ENCODE peak calls at places on chromosome 12, in eight cellular contexts. N is A549, R is transverse colon, Y is ovary, L is lower leg skin, H is adrenal gland, J is IMR-90, G is erythroblast. F is an unnamed sample.

GRCh38 chr12:12909228-12909994 is 18.0 kb downstream of the GPRC5A start:
- DNase-seq in L (no peak), J (no peak), R (no peak), N (no peak), H (no peak), G (no peak), Y (no peak), F (no peak)

GRCh38 chr12:109203480-109203879 is 87.1 kb downstream of the ACACB start:
- DNase-seq in G (no peak), J (no peak), H (no peak), N (no peak), L (no peak), Y (no peak), R (no peak), F (no peak)

GRCh38 chr12:92593734-92594402 is 108.9 kb upstream of the PLEKHG7 start:
- DNase-seq in R (peak; percentile 39), H (peak; percentile 90), N (peak; percentile 88), Y (no peak), J (peak; percentile 96), L (no peak), G (no peak), F (peak; percentile 13)

GRCh38 chr12:57234571-57235011 is 5.1 kb downstream of the SHMT2 start:
- DNase-seq in H (no peak), R (no peak), G (no peak), Y (no peak), L (no peak), J (no peak), N (no peak), F (no peak)

GRCh38 chr12:104763163-104763805 is 194.8 kb downstream of the SLC41A2 start:
- DNase-seq in R (no peak), Y (no peak), G (no peak), N (no peak), H (no peak), L (peak; percentile 34), J (peak; percentile 38), F (no peak)

GRCh38 chr12:122282066-122282465 is 15.8 kb upstream of the VPS33A start:
- DNase-seq in L (no peak), J (peak; percentile 87), N (no peak), H (no peak), G (no peak), R (no peak), Y (no peak), F (no peak)

GRCh38 chr12:6311822-6312528 is 1.5 kb downstream of the PLEKHG6 start:
- DNase-seq in H (no peak), G (no peak), N (no peak), Y (no peak), R (no peak), J (no peak), L (no peak), F (no peak)

GRCh38 chr12:107109726-107110518 is 16.6 kb upstream of the CRY1 start:
- DNase-seq in N (no peak), L (no peak), H (no peak), J (no peak), Y (no peak), G (peak; percentile 20), R (no peak), F (no peak)

GRCh38 chr12:131980263-131980662 is 30.5 kb downstream of the EP400 start:
- DNase-seq in H (no peak), J (peak; percentile 28), R (no peak), G (peak; percentile 38), L (no peak), N (no peak), Y (no peak), F (no peak)

DNA sequence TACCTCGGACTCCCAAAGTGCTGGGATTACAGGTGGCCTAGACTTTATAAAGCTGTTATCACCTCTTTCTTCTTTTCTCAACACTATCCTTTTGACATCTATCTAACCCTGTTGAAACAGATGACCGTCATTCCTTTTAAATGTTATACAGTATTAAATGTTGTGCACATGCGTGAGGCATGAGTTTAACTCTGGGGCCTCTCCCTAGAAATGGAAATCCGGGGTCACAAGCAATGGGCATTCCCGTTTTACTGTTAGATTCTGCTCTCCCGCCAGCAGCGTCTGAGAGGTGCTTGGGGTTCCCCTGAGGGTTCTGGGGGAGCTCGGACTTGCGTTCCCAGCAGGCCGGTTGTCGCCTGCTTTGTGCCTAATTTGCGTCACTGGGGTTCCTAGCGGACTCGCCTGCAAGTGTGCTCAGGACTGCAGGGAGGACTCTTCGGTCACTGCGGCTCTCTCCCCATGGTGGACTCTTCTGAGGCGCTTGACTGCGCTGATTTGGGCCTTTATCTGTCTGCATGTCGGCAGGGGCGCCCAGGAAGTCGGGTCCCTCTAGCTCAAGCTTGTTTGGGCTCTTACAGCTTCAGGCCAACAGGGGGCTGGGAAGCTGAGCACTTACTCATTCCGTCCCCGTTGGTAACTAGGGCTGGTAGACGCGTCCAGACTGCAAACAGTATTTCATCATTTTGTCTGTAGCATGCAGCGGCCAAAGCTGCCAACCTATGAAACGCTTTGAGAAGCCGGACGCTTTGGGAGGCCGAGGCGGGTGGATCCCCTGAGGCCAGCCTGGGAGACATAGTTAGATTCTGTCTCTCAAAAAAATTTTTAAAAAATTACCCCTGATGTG is 1.2 kb upstream of the RAN start:
- DNase-seq in H (peak; percentile 71), R (peak; percentile 60), L (peak; percentile 94), Y (peak; percentile 39), J (peak; percentile 83), G (peak; percentile 88), N (peak; percentile 98), F (peak; percentile 35)
- TF ChIP-seq POLR2A in H (no peak), R (no peak), L (no peak), Y (no peak), J (no peak), G (no peak), N (peak; percentile 38), F (no peak)

DNA sequence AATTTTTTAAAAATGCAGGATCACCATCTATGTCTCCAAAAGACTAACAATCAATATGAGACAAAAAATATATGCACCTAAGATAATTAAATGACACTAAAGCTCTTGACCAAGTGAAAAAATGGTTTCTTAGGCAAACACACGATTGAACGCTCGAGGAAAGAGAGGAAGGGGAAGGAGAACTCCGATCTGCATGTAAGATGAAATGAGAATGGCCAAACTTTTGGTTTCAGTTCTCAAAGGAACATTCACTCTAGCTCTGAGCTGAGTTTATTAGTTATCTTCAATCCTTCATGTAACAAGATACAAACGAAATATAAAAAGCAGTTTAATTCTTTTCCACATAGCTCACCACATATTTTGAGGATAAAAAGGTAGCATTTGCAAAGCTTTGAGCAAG is 2.8 kb downstream of the DYRK4 start:
- DNase-seq in J (no peak), R (no peak), Y (no peak), G (no peak), N (no peak), H (no peak), L (no peak), F (no peak)
- TF ChIP-seq POLR2A in J (no peak), R (no peak), Y (no peak), G (no peak), N (no peak), H (no peak), L (no peak), F (no peak)

DNA sequence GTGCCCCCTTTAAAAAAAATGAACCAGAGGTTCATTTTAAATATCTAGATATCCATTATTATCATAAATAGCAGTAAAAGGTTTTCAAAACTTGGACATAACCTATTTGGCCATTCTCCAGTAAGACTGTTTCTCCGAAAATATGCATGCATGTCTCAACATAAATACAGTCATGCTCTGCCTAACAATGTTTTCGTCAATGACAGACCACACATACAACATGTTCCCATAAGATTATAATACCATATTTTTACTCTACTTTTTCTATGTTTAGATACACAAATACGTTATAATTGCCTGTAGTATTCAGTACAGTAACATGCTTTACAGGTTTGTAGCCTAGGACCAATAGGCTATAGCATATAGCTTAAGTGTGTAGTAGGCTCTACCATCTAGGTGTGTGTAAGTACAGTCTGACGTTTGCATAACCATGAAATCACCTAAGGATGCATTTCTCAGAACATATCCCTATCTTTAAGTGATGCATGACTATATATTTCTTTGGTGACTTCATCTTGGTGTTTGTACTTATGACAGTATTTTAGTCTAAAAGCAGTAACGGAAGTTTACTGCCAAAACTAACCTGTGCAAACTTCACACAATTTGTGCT is 3.2 kb downstream of the TMEM19 start:
- DNase-seq in L (no peak), H (no peak), Y (no peak), G (no peak), N (no peak), R (no peak), J (no peak), F (no peak)
- TF ChIP-seq POLR2A in L (no peak), H (no peak), Y (no peak), G (no peak), N (no peak), R (no peak), J (no peak), F (no peak)

DNA sequence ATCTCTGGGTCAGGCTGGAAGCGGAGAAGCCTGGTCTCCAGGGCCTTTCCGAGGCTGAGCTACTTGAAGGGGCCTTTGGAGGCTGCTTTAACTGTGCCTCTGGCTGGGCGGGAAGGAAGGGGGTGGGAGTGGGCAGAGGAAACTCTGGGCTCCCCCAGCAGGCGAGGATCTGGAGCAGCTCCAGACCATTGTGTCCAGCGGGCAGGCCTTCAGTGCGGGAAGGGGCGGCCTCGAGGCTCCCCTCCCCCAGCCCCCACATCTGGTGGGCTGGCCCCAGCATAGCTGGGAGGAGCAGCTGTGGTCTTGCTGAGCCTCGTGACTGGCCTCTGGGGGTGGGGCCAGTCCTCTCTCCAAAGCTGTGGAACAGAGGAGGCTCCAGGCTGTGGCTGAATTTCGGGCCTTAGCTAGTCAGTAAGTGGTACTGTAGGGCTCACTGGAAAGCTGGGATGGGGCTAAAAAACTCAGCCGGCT is 3.4 kb downstream of the TAMALIN start:
- DNase-seq in L (peak; percentile 95), J (peak; percentile 83), H (peak; percentile 59), G (peak; percentile 24), R (peak; percentile 52), Y (peak; percentile 94), N (no peak), F (no peak)
- TF ChIP-seq POLR2A in L (no peak), J (no peak), H (peak; percentile 19), G (no peak), R (peak; percentile 8), Y (no peak), N (no peak), F (no peak)